ENCODE peak calls at places on chromosomes 11 and 22, in four cellular contexts. One of them, this sample, is unnamed.

GRCh38 chr22:19941365-19942070 is at the start of the genes COMT and TXNRD2:
- DNase-seq in K562: peak
- DNase-seq in HepG2: no peak
- DNase-seq in GM12878: no peak
- DNase-seq in this sample: peak

GRCh38 chr11:61035086-61035835 is 63.8 kb downstream of the CD6 start:
- DNase-seq in K562: no peak
- DNase-seq in HepG2: no peak
- DNase-seq in GM12878: no peak
- DNase-seq in this sample: no peak

GRCh38 chr22:19523240-19524169 is 705 bp downstream of the CLDN5 start:
- DNase-seq in K562: no peak
- DNase-seq in HepG2: no peak
- DNase-seq in GM12878: no peak
- DNase-seq in this sample: peak

GRCh38 chr11:65442952-65443351 is 20.4 kb downstream of the NEAT1 start:
- DNase-seq in K562: no peak
- DNase-seq in HepG2: no peak
- DNase-seq in GM12878: no peak
- DNase-seq in this sample: no peak

GRCh38 chr22:30781271-30781875 is 86.7 kb downstream of the OSBP2 start:
- DNase-seq in K562: no peak
- DNase-seq in HepG2: no peak
- DNase-seq in GM12878: no peak
- DNase-seq in this sample: no peak

GRCh38 chr11:76543006-76543703 is 98.3 kb downstream of the EMSY start:
- DNase-seq in K562: peak
- DNase-seq in HepG2: no peak
- DNase-seq in GM12878: no peak
- DNase-seq in this sample: no peak

GRCh38 chr11:13207270-13207664 is 70.3 kb upstream of the BMAL1 start:
- DNase-seq in K562: no peak
- DNase-seq in HepG2: no peak
- DNase-seq in GM12878: no peak
- DNase-seq in this sample: no peak

GRCh38 chr11:102783016-102783415 is 2.6 kb upstream of the MMP10 start:
- DNase-seq in K562: no peak
- DNase-seq in HepG2: no peak
- DNase-seq in GM12878: no peak
- DNase-seq in this sample: no peak

GRCh38 chr11:92257536-92257935 is 32.9 kb downstream of the FAT3 start:
- DNase-seq in K562: no peak
- DNase-seq in HepG2: no peak
- DNase-seq in GM12878: no peak
- DNase-seq in this sample: no peak

GRCh38 chr22:31572939-31573338 is 76.6 kb downstream of the SFI1 start:
- DNase-seq in K562: no peak
- DNase-seq in HepG2: no peak
- DNase-seq in GM12878: no peak
- DNase-seq in this sample: no peak

GRCh38 chr11:21658654-21659193 is 534.2 kb upstream of the ANO5 start:
- DNase-seq in K562: no peak
- DNase-seq in HepG2: no peak
- DNase-seq in GM12878: no peak
- DNase-seq in this sample: no peak

GRCh38 chr22:37235897-37236607 is 8.0 kb downstream of the RAC2 start:
- DNase-seq in K562: no peak
- DNase-seq in HepG2: no peak
- DNase-seq in GM12878: no peak
- DNase-seq in this sample: no peak

GRCh38 chr11:82898242-82898641 is 2.0 kb downstream of the PRCP start:
- DNase-seq in K562: no peak
- DNase-seq in HepG2: no peak
- DNase-seq in GM12878: no peak
- DNase-seq in this sample: no peak

GRCh38 chr11:2700415-2701211 is 819 bp upstream of the KCNQ1OT1 start:
- DNase-seq in K562: peak
- DNase-seq in HepG2: peak
- DNase-seq in GM12878: peak
- DNase-seq in this sample: peak

GRCh38 chr22:37273126-37273845 is 9.0 kb upstream of the CYTH4 start:
- DNase-seq in K562: peak
- DNase-seq in HepG2: no peak
- DNase-seq in GM12878: no peak
- DNase-seq in this sample: no peak

GRCh38 chr11:21771097-21771496 is 421.8 kb upstream of the ANO5 start:
- DNase-seq in K562: no peak
- DNase-seq in HepG2: no peak
- DNase-seq in GM12878: no peak
- DNase-seq in this sample: no peak

GRCh38 chr11:101436511-101437142 is 147.2 kb downstream of the TRPC6 start:
- DNase-seq in K562: peak
- DNase-seq in HepG2: peak
- DNase-seq in GM12878: no peak
- DNase-seq in this sample: peak

GRCh38 chr22:41825376-41825775 is 7.5 kb upstream of the SREBF2 start:
- DNase-seq in K562: peak
- DNase-seq in HepG2: no peak
- DNase-seq in GM12878: no peak
- DNase-seq in this sample: no peak

GRCh38 chr11:1486054-1486825 is at the start of gene MOB2:
- DNase-seq in K562: no peak
- DNase-seq in HepG2: no peak
- DNase-seq in GM12878: no peak
- DNase-seq in this sample: no peak

GRCh38 chr11:2094354-2095197 is 44.6 kb downstream of the IGF2 start:
- DNase-seq in K562: no peak
- DNase-seq in HepG2: no peak
- DNase-seq in GM12878: no peak
- DNase-seq in this sample: no peak

GRCh38 chr22:46539169-46539568 is 1.7 kb upstream of the CELSR1 start:
- DNase-seq in K562: no peak
- DNase-seq in HepG2: no peak
- DNase-seq in GM12878: no peak
- DNase-seq in this sample: no peak

GRCh38 chr22:46538816-46539163 is 1.4 kb upstream of the CELSR1 start:
- DNase-seq in K562: no peak
- DNase-seq in HepG2: no peak
- DNase-seq in GM12878: no peak
- DNase-seq in this sample: no peak

GRCh38 chr22:46536559-46537220 is 730 bp downstream of the CELSR1 start:
- DNase-seq in K562: no peak
- DNase-seq in HepG2: no peak
- DNase-seq in GM12878: no peak
- DNase-seq in this sample: peak

GRCh38 chr22:46537221-46537945 is at the start of gene CELSR1:
- DNase-seq in K562: no peak
- DNase-seq in HepG2: no peak
- DNase-seq in GM12878: no peak
- DNase-seq in this sample: peak

GRCh38 chr22:46537946-46538815 is 761 bp upstream of the CELSR1 start:
- DNase-seq in K562: no peak
- DNase-seq in HepG2: no peak
- DNase-seq in GM12878: no peak
- DNase-seq in this sample: peak
- TF ChIP-seq NFIC in K562: no peak
- TF ChIP-seq NFIC in HepG2: no peak
- TF ChIP-seq NFIC in GM12878: no peak
- TF ChIP-seq NFIC in this sample: no peak

GRCh38 chr11:114594703-114595102 is 883 bp downstream of the NXPE4 start:
- DNase-seq in K562: no peak
- DNase-seq in HepG2: no peak
- DNase-seq in GM12878: no peak
- DNase-seq in this sample: no peak
- TF ChIP-seq NFIC in K562: no peak
- TF ChIP-seq NFIC in HepG2: no peak
- TF ChIP-seq NFIC in GM12878: no peak
- TF ChIP-seq NFIC in this sample: no peak

GRCh38 chr11:64409278-64409677 is 50.3 kb downstream of the RPS6KA4 start:
- DNase-seq in K562: no peak
- DNase-seq in HepG2: no peak
- DNase-seq in GM12878: no peak
- DNase-seq in this sample: no peak

GRCh38 chr11:64407630-64408029 is 48.7 kb downstream of the RPS6KA4 start:
- DNase-seq in K562: no peak
- DNase-seq in HepG2: no peak
- DNase-seq in GM12878: no peak
- DNase-seq in this sample: no peak

GRCh38 chr11:64410396-64410718 is 51.4 kb downstream of the RPS6KA4 start:
- DNase-seq in K562: no peak
- DNase-seq in HepG2: no peak
- DNase-seq in GM12878: no peak
- DNase-seq in this sample: no peak

GRCh38 chr11:64407221-64407620 is 48.3 kb downstream of the RPS6KA4 start:
- DNase-seq in K562: no peak
- DNase-seq in HepG2: no peak
- DNase-seq in GM12878: no peak
- DNase-seq in this sample: no peak

DNA sequence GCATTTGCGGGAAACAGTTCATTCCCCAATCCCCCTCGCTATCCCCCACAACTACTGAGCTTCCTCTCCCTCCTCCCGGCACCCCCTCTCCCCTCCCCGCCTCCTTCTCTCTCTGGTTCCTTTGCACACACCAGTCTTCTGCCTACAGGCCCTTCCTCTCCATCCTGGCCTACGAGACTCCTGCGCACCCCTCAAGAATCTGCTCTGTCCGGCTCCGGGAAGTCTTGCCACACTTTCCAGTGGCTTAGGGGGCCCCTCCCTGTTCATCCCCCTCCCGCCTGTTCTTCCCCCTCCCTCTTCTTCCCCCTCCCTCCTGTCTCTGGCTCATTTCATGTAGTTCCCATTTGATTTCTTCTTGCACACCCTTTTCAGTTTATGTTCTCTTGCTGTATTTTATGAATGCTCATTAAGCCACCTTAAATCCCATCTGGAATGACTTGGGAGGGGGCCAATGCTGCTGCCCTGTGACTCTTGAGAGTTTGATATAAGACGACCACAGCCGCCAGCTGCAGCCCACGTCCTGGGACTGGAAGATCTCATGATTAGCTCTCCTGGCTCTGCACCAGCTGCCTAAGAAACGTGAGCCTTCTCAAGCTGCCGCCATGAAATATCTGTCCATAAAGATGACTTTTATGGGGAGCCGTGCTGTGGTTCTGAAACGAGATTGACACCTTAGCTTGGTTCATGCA is 50.9 kb downstream of the RPS6KA4 start:
- DNase-seq in K562: no peak
- DNase-seq in HepG2: no peak
- DNase-seq in GM12878: no peak
- DNase-seq in this sample: no peak
- TF ChIP-seq NFIC in K562: no peak
- TF ChIP-seq NFIC in HepG2: no peak
- TF ChIP-seq NFIC in GM12878: no peak
- TF ChIP-seq NFIC in this sample: no peak

GRCh38 chr11:88281317-88281712 is 56.2 kb downstream of the CTSC start:
- DNase-seq in K562: no peak
- DNase-seq in HepG2: no peak
- DNase-seq in GM12878: no peak
- DNase-seq in this sample: no peak
- TF ChIP-seq NFIC in K562: no peak
- TF ChIP-seq NFIC in HepG2: no peak
- TF ChIP-seq NFIC in GM12878: no peak
- TF ChIP-seq NFIC in this sample: no peak